ENCODE peak calls at places on chromosomes 4 and X, in seven cellular contexts. Z, O, H, F, X, M and R are unnamed samples. For H3K9me3, the result is how much of the 10 kb centered on the place peaks cover.

GRCh38 chr4:110680217-110680616 is 57.3 kb upstream of the PITX2 start:
- DNase-seq in Z (no peak), O (no peak), H (no peak), F (no peak), X (no peak), M (no peak), R (no peak)

GRCh38 chr4:7763788-7764187 is 175.9 kb downstream of the AFAP1 start:
- DNase-seq in Z (no peak), O (no peak), H (no peak), F (no peak), X (no peak), M (no peak), R (no peak)

GRCh38 chrX:45381366-45381765 is 180.7 kb upstream of the DIPK2B start:
- DNase-seq in Z (no peak), O (no peak), H (no peak), F (no peak), X (no peak), M (no peak), R (no peak)

GRCh38 chrX:97844161-97844560 is 960.5 kb downstream of the RPA4 start:
- DNase-seq in Z (no peak), O (no peak), H (no peak), F (no peak), X (no peak), M (no peak), R (no peak)

GRCh38 chr4:41538017-41538733 is at the start of gene LIMCH1:
- DNase-seq in Z (no peak), O (peak), H (no peak), F (peak), X (no peak), M (peak), R (peak)

GRCh38 chr4:19399001-19399400 is 852.7 kb upstream of the SLIT2 start:
- DNase-seq in Z (no peak), O (no peak), H (no peak), F (no peak), X (no peak), M (no peak), R (no peak)

GRCh38 chrX:24672701-24673190 is 21.0 kb upstream of the POLA1 start:
- DNase-seq in Z (no peak), O (no peak), H (no peak), F (no peak), X (no peak), M (no peak), R (no peak)

GRCh38 chr4:62051332-62051731 is 851.2 kb downstream of the ADGRL3 start:
- DNase-seq in Z (no peak), O (no peak), H (no peak), F (no peak), X (no peak), M (no peak), R (no peak)

GRCh38 chr4:95158626-95159025 is 390.1 kb downstream of the UNC5C start:
- DNase-seq in Z (no peak), O (no peak), H (no peak), F (no peak), X (no peak), M (no peak), R (no peak)

GRCh38 chr4:150679767-150680088 is 97.8 kb downstream of the MAB21L2 start:
- DNase-seq in Z (no peak), O (no peak), H (no peak), F (no peak), X (no peak), M (no peak), R (no peak)

GRCh38 chr4:114399085-114399484 is 199.5 kb upstream of the UGT8 start:
- DNase-seq in Z (no peak), O (no peak), H (no peak), F (no peak), X (no peak), M (no peak), R (no peak)

GRCh38 chrX:71301195-71301924 is at the start of gene ITGB1BP2:
- DNase-seq in Z (no peak), O (peak), H (peak), F (no peak), X (no peak), M (no peak), R (no peak)

GRCh38 chr4:56049428-56050212 is 100.9 kb downstream of the CEP135 start:
- DNase-seq in Z (no peak), O (no peak), H (peak), F (no peak), X (no peak), M (no peak), R (no peak)

GRCh38 chr4:121666091-121666679 is 30.6 kb downstream of the ANXA5 start:
- DNase-seq in Z (no peak), O (no peak), H (no peak), F (no peak), X (no peak), M (peak), R (no peak)

GRCh38 chrX:45274576-45274975 is 73.9 kb upstream of the DIPK2B start:
- DNase-seq in Z (no peak), O (no peak), H (no peak), F (no peak), X (no peak), M (no peak), R (no peak)

GRCh38 chr4:9996319-9997110 is 24.8 kb downstream of the SLC2A9 start:
- DNase-seq in Z (no peak), O (no peak), H (no peak), F (no peak), X (peak), M (no peak), R (peak)

GRCh38 chr4:21507439-21507838 is 441.1 kb downstream of the KCNIP4 start:
- DNase-seq in Z (no peak), O (no peak), H (no peak), F (no peak), X (no peak), M (no peak), R (no peak)

GRCh38 chrX:103453655-103454054 is 65.6 kb downstream of the RAB40A start:
- DNase-seq in Z (peak), O (no peak), H (no peak), F (no peak), X (no peak), M (no peak), R (no peak)

GRCh38 chr4:159765402-159765801 is 662.5 kb downstream of the RAPGEF2 start:
- DNase-seq in Z (no peak), O (no peak), H (no peak), F (no peak), X (no peak), M (no peak), R (no peak)

GRCh38 chrX:130385520-130385919 is at the start of gene GPR119:
- DNase-seq in Z (no peak), O (no peak), H (no peak), F (no peak), X (no peak), M (no peak), R (no peak)

GRCh38 chr4:136864580-136865185 is 667.6 kb downstream of the PCDH18 start:
- DNase-seq in Z (no peak), O (no peak), H (peak), F (no peak), X (no peak), M (no peak), R (no peak)

GRCh38 chr4:15332377-15332776 is 95.5 kb upstream of the C1QTNF7 start:
- DNase-seq in Z (no peak), O (no peak), H (no peak), F (no peak), X (no peak), M (no peak), R (no peak)

GRCh38 chr4:88054909-88055308 is 47.5 kb downstream of the PKD2 start:
- DNase-seq in Z (no peak), O (no peak), H (peak), F (no peak), X (peak), M (no peak), R (no peak)

GRCh38 chr4:173264960-173265281 is 69.2 kb downstream of the HMGB2 start:
- DNase-seq in Z (no peak), O (no peak), H (peak), F (no peak), X (no peak), M (peak), R (no peak)

GRCh38 chr4:149999485-150000074 is 78.7 kb upstream of the DCLK2 start:
- DNase-seq in Z (no peak), O (peak), H (peak), F (no peak), X (no peak), M (no peak), R (no peak)

DNA sequence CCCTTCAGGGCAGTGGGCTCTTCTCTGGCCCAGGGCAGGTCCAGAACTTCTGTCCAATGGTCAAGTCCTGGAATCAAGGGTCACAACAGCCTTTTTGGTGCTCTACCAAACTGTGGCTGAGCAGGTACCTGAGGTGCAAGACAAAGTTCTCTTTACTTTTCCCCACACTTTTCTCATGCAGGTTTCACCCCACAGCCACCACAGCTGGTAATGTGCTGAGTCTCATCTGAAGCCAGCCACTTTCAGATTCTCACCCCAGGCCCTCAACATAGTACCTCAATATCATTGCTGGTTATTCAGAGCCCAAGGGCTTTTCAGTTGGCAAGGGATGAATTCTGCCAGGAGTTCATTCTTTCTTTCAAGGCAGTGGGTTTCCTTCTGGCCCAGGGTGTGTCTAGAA is 426.0 kb downstream of the TECRL start:
- DNase-seq in Z (no peak), O (no peak), H (no peak), F (no peak), X (no peak), M (no peak), R (no peak)
- H3K9me3 ChIP-seq in Z (under half), O (under half), H (under half), F (under half), X (under half), M (under half), R (under half)

GRCh38 chr4:158666892-158667291 is 4.8 kb downstream of the C4orf46 start:
- DNase-seq in Z (no peak), O (no peak), H (no peak), F (no peak), X (no peak), M (no peak), R (no peak)
- H3K9me3 ChIP-seq in Z (under half), O (under half), H (under half), F (under half), X (under half), M (under half), R (under half)

GRCh38 chrX:538311-538710 is 92.3 kb upstream of the SHOX start:
- DNase-seq in Z (peak), O (no peak), H (no peak), F (no peak), X (no peak), M (no peak), R (no peak)

GRCh38 chrX:536616-537015 is 94.0 kb upstream of the SHOX start:
- DNase-seq in Z (no peak), O (no peak), H (no peak), F (no peak), X (no peak), M (no peak), R (no peak)

GRCh38 chrX:537156-537555 is 93.4 kb upstream of the SHOX start:
- DNase-seq in Z (no peak), O (no peak), H (no peak), F (no peak), X (no peak), M (no peak), R (no peak)

GRCh38 chrX:545488-545887 is 85.1 kb upstream of the SHOX start:
- DNase-seq in Z (no peak), O (no peak), H (no peak), F (no peak), X (no peak), M (no peak), R (no peak)

GRCh38 chrX:542179-542578 is 88.4 kb upstream of the SHOX start:
- DNase-seq in Z (no peak), O (no peak), H (no peak), F (no peak), X (no peak), M (no peak), R (no peak)
- H3K9me3 ChIP-seq in Z (under half), O (under half), H (under half), F (under half), X (half or more), M (under half), R (under half)

GRCh38 chrX:63740382-63740781 is 44.6 kb downstream of the ARHGEF9 start:
- DNase-seq in Z (no peak), O (no peak), H (no peak), F (no peak), X (no peak), M (no peak), R (no peak)

GRCh38 chrX:63735882-63736281 is 49.1 kb downstream of the ARHGEF9 start:
- DNase-seq in Z (no peak), O (no peak), H (no peak), F (no peak), X (no peak), M (no peak), R (no peak)

GRCh38 chrX:63738696-63739095 is 46.3 kb downstream of the ARHGEF9 start:
- DNase-seq in Z (no peak), O (no peak), H (no peak), F (no peak), X (no peak), M (no peak), R (no peak)

GRCh38 chrX:63743596-63743995 is 41.4 kb downstream of the ARHGEF9 start:
- DNase-seq in Z (no peak), O (no peak), H (no peak), F (no peak), X (no peak), M (no peak), R (no peak)

GRCh38 chrX:63739885-63740284 is 45.1 kb downstream of the ARHGEF9 start:
- DNase-seq in Z (no peak), O (no peak), H (no peak), F (no peak), X (no peak), M (no peak), R (no peak)
- H3K9me3 ChIP-seq in Z (under half), O (under half), H (under half), F (under half), X (under half), M (under half), R (under half)

GRCh38 chr4:165475706-165476070 is 96.9 kb downstream of the CPE start:
- DNase-seq in Z (no peak), O (no peak), H (no peak), F (no peak), X (no peak), M (no peak), R (no peak)
- H3K9me3 ChIP-seq in Z (under half), O (under half), H (under half), F (under half), X (under half), M (under half), R (under half)